ENCODE peak calls at places on chromosomes 13 and 19, in eight cellular contexts. F is GOT3; W is CD8-positive, alpha-beta memory T cell; Y is smooth muscle cell of the brain vasculature; Z is stimulated activated CD8-positive, alpha-beta memory T cell treated with anti-CD3 and anti-CD28 coated beads, Interleukin-15, amount 100 ng/mL, for 4 hours; N is HCT116; I is breast epithelium; X is stimulated activated CD4-positive, alpha-beta T cell treated with anti-CD3 and anti-CD28 coated beads, Interleukin-2, amount 100 ng/mL, for 48 hours. E is an unnamed sample.

GRCh38 chr19:42281175-42282035 is 12.4 kb downstream of the CIC start:
- DNase-seq in F (no peak), W (no peak), Y (no peak), Z (no peak), N (no peak), I (no peak), X (no peak), E (no peak)

GRCh38 chr19:3272532-3272931 is 48.1 kb downstream of the CELF5 start:
- DNase-seq in F (no peak), W (no peak), Y (no peak), Z (no peak), N (no peak), I (no peak), X (no peak), E (no peak)

GRCh38 chr19:50638576-50638975 is 1.1 kb downstream of the SYT3 start:
- DNase-seq in F (no peak), W (no peak), Y (no peak), Z (no peak), N (no peak), I (no peak), X (no peak), E (no peak)

GRCh38 chr13:30872685-30873443 is 33.2 kb upstream of the MEDAG start:
- DNase-seq in F (peak; percentile 28), W (no peak), Y (no peak), Z (no peak), N (no peak), I (no peak), X (no peak), E (no peak)

GRCh38 chr19:52494518-52494917 is 33.0 kb upstream of the ZNF808 start:
- DNase-seq in F (no peak), W (no peak), Y (no peak), Z (no peak), N (no peak), I (no peak), X (no peak), E (no peak)

GRCh38 chr13:77829963-77830362 is 88.7 kb downstream of the EDNRB start:
- DNase-seq in F (no peak), W (no peak), Y (no peak), Z (no peak), N (no peak), I (no peak), X (no peak), E (no peak)

GRCh38 chr13:71786815-71787214 is 80.2 kb downstream of the DACH1 start:
- DNase-seq in F (no peak), W (no peak), Y (no peak), Z (no peak), N (no peak), I (no peak), X (no peak), E (no peak)

GRCh38 chr19:35216833-35217707 is 11.5 kb downstream of the FAM187B start:
- DNase-seq in F (no peak), W (peak; percentile 41), Y (no peak), Z (no peak), N (no peak), I (no peak), X (no peak), E (no peak)

GRCh38 chr19:2239771-2240770 is 3.4 kb downstream of the SF3A2 start:
- DNase-seq in F (no peak), W (peak; percentile 62), Y (no peak), Z (no peak), N (no peak), I (no peak), X (no peak), E (no peak)

GRCh38 chr13:112724788-112725345 is 35.0 kb downstream of the ATP11A start:
- DNase-seq in F (no peak), W (no peak), Y (no peak), Z (no peak), N (no peak), I (no peak), X (no peak), E (no peak)

GRCh38 chr19:10211071-10211470 is 16.3 kb upstream of the DNMT1 start:
- DNase-seq in F (no peak), W (no peak), Y (no peak), Z (no peak), N (no peak), I (no peak), X (no peak), E (no peak)

GRCh38 chr13:75321084-75321483 is 160.9 kb downstream of the TBC1D4 start:
- DNase-seq in F (no peak), W (no peak), Y (no peak), Z (no peak), N (no peak), I (no peak), X (no peak), E (peak; percentile 56)

GRCh38 chr19:35048911-35049411 is 7.4 kb downstream of the HPN start:
- DNase-seq in F (no peak), W (no peak), Y (no peak), Z (no peak), N (no peak), I (no peak), X (no peak), E (no peak)

GRCh38 chr13:33629610-33630009 is 188.3 kb upstream of the RFC3 start:
- DNase-seq in F (no peak), W (no peak), Y (no peak), Z (no peak), N (no peak), I (no peak), X (no peak), E (no peak)

GRCh38 chr13:65592757-65593156 is 1637.4 kb downstream of the PCDH9 start:
- DNase-seq in F (no peak), W (no peak), Y (no peak), Z (no peak), N (no peak), I (no peak), X (no peak), E (no peak)

GRCh38 chr13:46348976-46349375 is 38.1 kb downstream of the RUBCNL start:
- DNase-seq in F (no peak), W (no peak), Y (no peak), Z (no peak), N (no peak), I (no peak), X (no peak), E (no peak)

GRCh38 chr19:18385675-18386542 is at the start of gene GDF15:
- DNase-seq in F (no peak), W (no peak), Y (peak; percentile 70), Z (no peak), N (peak; percentile 90), I (peak; percentile 69), X (peak; percentile 25), E (no peak)